ENCODE peak calls at places on chromosomes 3 and 15, in six cellular contexts. L, F, V, K, Z and U are unnamed samples.

GRCh38 chr3:33146791-33147445 is 33.1 kb downstream of the CRTAP start:
- DNase-seq in F (no peak), Z (peak), V (peak), L (no peak), K (no peak), U (peak)

GRCh38 chr3:148004331-148004730 is 595.2 kb downstream of the ZIC1 start:
- DNase-seq in V (no peak), F (no peak), Z (no peak), K (no peak), L (no peak), U (no peak)

GRCh38 chr3:30977592-30977991 is 83.1 kb upstream of the GADL1 start:
- DNase-seq in L (no peak), Z (no peak), K (no peak), F (no peak), V (no peak), U (no peak)

GRCh38 chr3:183285318-183285717 is 32.3 kb downstream of the B3GNT5 start:
- DNase-seq in Z (no peak), F (no peak), L (no peak), K (no peak), V (no peak), U (no peak)

GRCh38 chr3:160193644-160194192 is 31.5 kb upstream of the C3orf80 start:
- DNase-seq in K (no peak), L (no peak), V (no peak), Z (no peak), F (no peak), U (no peak)

GRCh38 chr3:127215714-127216414 is 22.9 kb downstream of the PRR23E start:
- DNase-seq in V (no peak), F (peak), L (no peak), K (no peak), Z (no peak), U (no peak)

GRCh38 chr3:39142067-39142466 is 11.3 kb downstream of the CSRNP1 start:
- DNase-seq in L (no peak), Z (no peak), K (no peak), V (no peak), F (no peak), U (no peak)

GRCh38 chr3:128863560-128863959 is 15.9 kb upstream of the ACAD9 start:
- DNase-seq in K (no peak), Z (no peak), V (no peak), L (no peak), F (no peak), U (no peak)

GRCh38 chr3:104101736-104102135 is 1265.0 kb upstream of the ALCAM start:
- DNase-seq in L (no peak), V (no peak), F (no peak), K (no peak), Z (no peak), U (no peak)

GRCh38 chr15:41438206-41438605 is 21.3 kb downstream of the RTF1 start:
- DNase-seq in Z (no peak), V (no peak), F (no peak), K (no peak), L (no peak), U (no peak)

GRCh38 chr15:32824777-32825176 is 107.0 kb downstream of the GREM1 start:
- DNase-seq in V (peak), Z (no peak), L (no peak), F (no peak), K (no peak), U (no peak)